ENCODE peak calls at places on chromosomes 11 and 22, in four cellular contexts. X, G, Y and A are unnamed samples.

GRCh38 chr22:41931701-41932269 is 5.2 kb upstream of the TNFRSF13C start:
- DNase-seq in Y (no peak), X (no peak), G (no peak), A (no peak)

GRCh38 chr22:23396362-23397007 is 183.6 kb downstream of the IGLL1 start:
- DNase-seq in Y (no peak), X (no peak), G (no peak), A (no peak)

GRCh38 chr11:66268953-66269906 is 791 bp downstream of the RAB1B start:
- DNase-seq in Y (no peak), G (peak), X (no peak), A (no peak)

GRCh38 chr11:8652140-8652539 is 30.3 kb downstream of the TRIM66 start:
- DNase-seq in Y (peak), X (no peak), G (no peak), A (no peak)

GRCh38 chr11:129190087-129190486 is 2.0 kb downstream of the ARHGAP32 start:
- DNase-seq in X (no peak), G (no peak), Y (peak), A (no peak)

GRCh38 chr11:102157219-102157618 is 47.0 kb downstream of the YAP1 start:
- DNase-seq in X (peak), Y (peak), G (peak), A (no peak)

GRCh38 chr11:123238297-123238696 is 43.2 kb upstream of the CLMP start:
- DNase-seq in G (no peak), X (no peak), Y (no peak), A (no peak)

GRCh38 chr22:40684728-40685127 is 5.4 kb downstream of the MCHR1 start:
- DNase-seq in X (no peak), Y (no peak), G (no peak), A (no peak)

GRCh38 chr11:64056213-64056785 is 20.6 kb downstream of the FLRT1 start:
- DNase-seq in G (no peak), X (no peak), Y (no peak), A (no peak)

GRCh38 chr22:38108561-38109319 is 1.7 kb downstream of the BAIAP2L2 start:
- DNase-seq in X (no peak), G (no peak), Y (no peak), A (no peak)

GRCh38 chr11:1837171-1838076 is 1.4 kb upstream of the TNNI2 start:
- DNase-seq in Y (no peak), X (peak), G (peak), A (no peak)

GRCh38 chr11:118045191-118045590 is 31.7 kb upstream of the TMPRSS4 start:
- DNase-seq in X (no peak), Y (peak), G (no peak), A (no peak)

GRCh38 chr11:40140560-40140959 is 1318.9 kb downstream of the LRRC4C start:
- DNase-seq in G (no peak), X (no peak), Y (no peak), A (no peak)

GRCh38 chr11:93710239-93710638 is 31.1 kb downstream of the TAF1D start:
- DNase-seq in G (no peak), Y (no peak), X (no peak), A (no peak)

GRCh38 chr11:60910281-60910687 is 3.7 kb upstream of the TMEM109 start:
- DNase-seq in G (no peak), X (no peak), Y (no peak), A (no peak)

GRCh38 chr11:56509439-56509838 is 18.3 kb upstream of the OR5M8 start:
- DNase-seq in X (no peak), G (no peak), Y (no peak), A (no peak)

GRCh38 chr11:134436781-134437180 is 24.7 kb upstream of the B3GAT1 start:
- DNase-seq in X (no peak), Y (no peak), G (no peak), A (no peak)

GRCh38 chr22:45240137-45240809 is 421 bp downstream of the KIAA0930 start:
- DNase-seq in G (peak), X (no peak), Y (peak), A (no peak)

GRCh38 chr22:32444068-32444467 is 20.2 kb downstream of the BPIFC start:
- DNase-seq in G (peak), Y (peak), X (no peak), A (no peak)

GRCh38 chr11:44313701-44314489 is 4.0 kb upstream of the ALX4 start:
- DNase-seq in X (no peak), Y (peak), G (no peak), A (no peak)

GRCh38 chr11:93477684-93478234 is 65.4 kb downstream of the SMCO4 start:
- DNase-seq in Y (no peak), G (peak), X (no peak), A (no peak)

GRCh38 chr11:46741600-46742484 is 22.8 kb downstream of the F2 start:
- DNase-seq in G (no peak), Y (no peak), X (no peak), A (no peak)
- H3K27ac ChIP-seq in G (no peak), Y (no peak), X (no peak), A (no peak)

GRCh38 chr22:31068970-31069369 is 12.1 kb upstream of the SMTN start:
- DNase-seq in X (no peak), G (no peak), Y (no peak), A (no peak)
- TF ChIP-seq CTCF in X (no peak), G (no peak), Y (no peak), A (no peak)

DNA sequence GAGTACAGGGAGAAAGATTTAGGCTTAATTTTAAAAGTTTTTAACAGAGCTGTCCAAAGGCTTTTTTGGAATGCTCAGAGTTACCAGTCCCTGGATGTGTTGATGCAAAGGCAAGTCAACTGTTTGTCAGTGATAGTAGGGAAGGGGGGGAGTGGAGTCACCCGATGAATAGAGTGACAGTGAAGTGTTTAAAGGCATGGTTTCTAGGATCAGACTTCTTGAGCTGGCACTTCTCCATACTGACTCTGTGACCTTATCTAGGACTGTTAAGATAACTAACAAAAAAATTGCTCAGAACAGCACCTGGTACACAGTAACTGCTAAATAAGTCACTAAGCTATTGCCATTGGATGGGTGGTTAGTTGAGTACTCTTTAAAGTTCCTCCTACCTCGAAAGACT is 11.3 kb upstream of the RAG2 start:
- DNase-seq in G (no peak), Y (no peak), X (no peak), A (no peak)
- H3K27ac ChIP-seq in G (no peak), Y (no peak), X (no peak), A (no peak)

GRCh38 chr11:105227363-105227762 is 87.8 kb upstream of the CARD18 start:
- DNase-seq in G (no peak), X (no peak), Y (no peak), A (no peak)
- TF ChIP-seq CTCF in G (no peak), X (no peak), Y (no peak), A (no peak)

DNA sequence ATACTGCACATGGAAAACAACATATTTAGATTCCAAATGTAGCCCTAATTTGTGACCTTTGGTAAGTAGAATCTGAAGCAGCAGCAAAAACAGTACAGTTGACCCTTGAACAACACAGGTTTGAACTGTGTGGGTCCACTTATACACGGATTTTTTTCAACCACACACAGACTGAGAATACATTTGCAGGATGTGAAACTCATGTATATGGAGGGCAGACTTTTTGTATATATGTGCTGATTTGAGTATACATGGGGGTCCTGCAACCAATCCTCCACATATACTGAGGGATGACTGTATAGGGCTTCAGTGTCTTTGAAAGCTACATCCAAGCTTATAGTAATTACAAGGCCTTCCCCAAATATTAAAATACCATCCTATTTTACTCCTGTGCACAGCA is 120.5 kb downstream of the MPPED2 start:
- DNase-seq in Y (no peak), G (no peak), X (no peak), A (no peak)
- H3K27ac ChIP-seq in Y (no peak), G (no peak), X (no peak), A (no peak)